ENCODE peak calls at places on chromosomes 4 and X, in five cellular contexts. One of them, this sample, is unnamed.

GRCh38 chr4:105455998-105456397 is 17.9 kb downstream of the PPA2 start:
- DNase-seq in body of pancreas: no peak
- DNase-seq in CD8-positive, alpha-beta memory T cell: no peak
- DNase-seq in CD8-positive, alpha-beta T cell: no peak
- DNase-seq in GM23248: no peak
- DNase-seq in this sample: no peak

GRCh38 chrX:9804444-9804843 is 18.2 kb downstream of the SHROOM2 start:
- DNase-seq in body of pancreas: no peak
- DNase-seq in CD8-positive, alpha-beta T cell: no peak
- DNase-seq in GM23248: no peak
- DNase-seq in CD8-positive, alpha-beta memory T cell: no peak
- DNase-seq in this sample: no peak

GRCh38 chr4:51885371-51885770 is 42.4 kb downstream of the DCUN1D4 start:
- DNase-seq in body of pancreas: no peak
- DNase-seq in CD8-positive, alpha-beta memory T cell: no peak
- DNase-seq in CD8-positive, alpha-beta T cell: no peak
- DNase-seq in GM23248: peak
- DNase-seq in this sample: peak

GRCh38 chrX:149630681-149631292 is 805 bp downstream of the TMEM185A start:
- DNase-seq in CD8-positive, alpha-beta T cell: no peak
- DNase-seq in GM23248: peak
- DNase-seq in CD8-positive, alpha-beta memory T cell: no peak
- DNase-seq in body of pancreas: no peak
- DNase-seq in this sample: peak

GRCh38 chr4:76892601-76893000 is 5.3 kb downstream of the SOWAHB start:
- DNase-seq in body of pancreas: no peak
- DNase-seq in CD8-positive, alpha-beta T cell: no peak
- DNase-seq in GM23248: peak
- DNase-seq in CD8-positive, alpha-beta memory T cell: no peak
- DNase-seq in this sample: peak

GRCh38 chr4:81736324-81736723 is 264.6 kb upstream of the RASGEF1B start:
- DNase-seq in GM23248: no peak
- DNase-seq in CD8-positive, alpha-beta memory T cell: no peak
- DNase-seq in CD8-positive, alpha-beta T cell: no peak
- DNase-seq in body of pancreas: no peak
- DNase-seq in this sample: no peak

GRCh38 chrX:41481264-41482109 is 34.3 kb downstream of the NYX start:
- DNase-seq in GM23248: peak
- DNase-seq in body of pancreas: no peak
- DNase-seq in CD8-positive, alpha-beta memory T cell: no peak
- DNase-seq in CD8-positive, alpha-beta T cell: no peak
- DNase-seq in this sample: no peak

GRCh38 chrX:13340182-13340791 is 20.4 kb upstream of the ATXN3L start:
- DNase-seq in CD8-positive, alpha-beta memory T cell: no peak
- DNase-seq in GM23248: peak
- DNase-seq in CD8-positive, alpha-beta T cell: no peak
- DNase-seq in body of pancreas: no peak
- DNase-seq in this sample: no peak

GRCh38 chr4:39541987-39542632 is 14.9 kb upstream of the UGDH start:
- DNase-seq in CD8-positive, alpha-beta memory T cell: no peak
- DNase-seq in body of pancreas: no peak
- DNase-seq in GM23248: no peak
- DNase-seq in CD8-positive, alpha-beta T cell: no peak
- DNase-seq in this sample: peak

GRCh38 chrX:133655262-133655913 is 240.1 kb upstream of the GPC4 start:
- DNase-seq in GM23248: peak
- DNase-seq in body of pancreas: no peak
- DNase-seq in CD8-positive, alpha-beta T cell: no peak
- DNase-seq in CD8-positive, alpha-beta memory T cell: no peak
- DNase-seq in this sample: no peak

GRCh38 chrX:132231587-132231986 is 12.3 kb upstream of the RAP2C start:
- DNase-seq in body of pancreas: no peak
- DNase-seq in GM23248: no peak
- DNase-seq in CD8-positive, alpha-beta memory T cell: no peak
- DNase-seq in CD8-positive, alpha-beta T cell: no peak
- DNase-seq in this sample: no peak

GRCh38 chrX:2984342-2984741 is 22.0 kb upstream of the ARSH start:
- DNase-seq in CD8-positive, alpha-beta T cell: no peak
- DNase-seq in GM23248: no peak
- DNase-seq in CD8-positive, alpha-beta memory T cell: no peak
- DNase-seq in body of pancreas: no peak
- DNase-seq in this sample: no peak

GRCh38 chr4:8820178-8821102 is 51.2 kb downstream of the HMX1 start:
- DNase-seq in CD8-positive, alpha-beta T cell: no peak
- DNase-seq in body of pancreas: no peak
- DNase-seq in GM23248: no peak
- DNase-seq in CD8-positive, alpha-beta memory T cell: no peak
- DNase-seq in this sample: no peak

GRCh38 chr4:140094701-140095420 is 59.1 kb downstream of the MAML3 start:
- DNase-seq in GM23248: no peak
- DNase-seq in CD8-positive, alpha-beta memory T cell: peak
- DNase-seq in body of pancreas: peak
- DNase-seq in CD8-positive, alpha-beta T cell: peak
- DNase-seq in this sample: no peak

GRCh38 chr4:48899950-48900349 is 6.6 kb downstream of the OCIAD2 start:
- DNase-seq in CD8-positive, alpha-beta memory T cell: no peak
- DNase-seq in CD8-positive, alpha-beta T cell: no peak
- DNase-seq in body of pancreas: no peak
- DNase-seq in GM23248: no peak
- DNase-seq in this sample: no peak

GRCh38 chr4:48970471-48970921 is 15.6 kb upstream of the CWH43 start:
- DNase-seq in CD8-positive, alpha-beta T cell: no peak
- DNase-seq in CD8-positive, alpha-beta memory T cell: no peak
- DNase-seq in body of pancreas: no peak
- DNase-seq in GM23248: peak
- DNase-seq in this sample: no peak

GRCh38 chr4:164906368-164906767 is 29.4 kb downstream of the APELA start:
- DNase-seq in CD8-positive, alpha-beta memory T cell: no peak
- DNase-seq in GM23248: no peak
- DNase-seq in CD8-positive, alpha-beta T cell: no peak
- DNase-seq in body of pancreas: no peak
- DNase-seq in this sample: no peak

GRCh38 chrX:47311857-47312774 is 58.3 kb upstream of the ZNF157 start:
- DNase-seq in CD8-positive, alpha-beta memory T cell: peak
- DNase-seq in CD8-positive, alpha-beta T cell: peak
- DNase-seq in GM23248: peak
- DNase-seq in body of pancreas: peak
- DNase-seq in this sample: peak

GRCh38 chr4:6179362-6179761 is 21.0 kb downstream of the JAKMIP1 start:
- DNase-seq in CD8-positive, alpha-beta memory T cell: peak
- DNase-seq in body of pancreas: no peak
- DNase-seq in GM23248: no peak
- DNase-seq in CD8-positive, alpha-beta T cell: peak
- DNase-seq in this sample: no peak

DNA sequence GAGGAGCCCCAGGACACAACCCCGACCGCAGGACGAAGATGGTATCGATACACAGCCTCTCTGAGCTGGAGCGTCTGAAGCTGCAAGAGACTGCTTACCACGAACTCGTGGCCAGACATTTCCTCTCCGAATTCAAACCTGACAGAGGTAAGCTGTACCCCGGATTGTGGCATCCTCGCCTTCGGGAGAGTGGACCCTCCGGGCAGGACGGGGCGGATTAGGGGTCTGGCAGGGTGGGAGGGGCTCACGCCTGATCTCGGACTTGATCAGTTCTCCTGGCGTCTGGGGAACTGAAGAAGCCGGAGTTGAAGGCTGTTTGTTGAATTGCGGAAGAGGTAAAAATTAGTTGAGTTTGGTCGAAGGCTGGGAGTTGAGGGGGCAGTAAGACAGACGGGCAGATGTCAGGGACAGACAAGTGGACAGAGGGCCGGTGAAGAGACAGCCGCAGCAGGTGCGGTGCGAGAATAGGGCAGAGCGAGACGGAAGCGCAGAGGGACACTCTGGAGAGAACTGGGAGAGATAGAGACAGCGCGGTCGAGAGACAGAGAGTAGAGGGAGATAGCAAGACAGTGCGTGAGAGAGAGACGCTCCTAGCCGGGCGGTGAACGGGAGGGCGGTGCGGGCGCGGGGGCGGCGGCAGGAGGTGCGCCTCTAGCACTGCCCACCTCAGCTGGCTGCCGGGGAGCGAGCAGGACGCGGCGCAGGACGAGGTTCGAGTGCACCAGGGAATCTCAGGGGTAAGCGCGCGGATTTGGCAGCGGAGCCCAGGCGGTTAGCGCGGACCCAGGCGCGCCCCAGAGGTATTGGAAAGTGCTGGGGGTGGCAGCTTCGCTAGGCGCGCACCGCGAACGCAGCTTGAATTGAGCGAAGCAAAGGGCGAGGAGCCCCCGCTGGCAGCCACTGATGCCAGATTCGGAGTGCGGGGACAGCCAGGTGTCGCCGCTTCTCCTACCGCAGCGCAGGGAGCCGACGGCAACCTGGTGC is 23.9 kb downstream of the ARHGAP36 start:
- DNase-seq in CD8-positive, alpha-beta T cell: no peak
- DNase-seq in GM23248: no peak
- DNase-seq in body of pancreas: no peak
- DNase-seq in CD8-positive, alpha-beta memory T cell: no peak
- DNase-seq in this sample: no peak
- H3K4me3 ChIP-seq in CD8-positive, alpha-beta T cell: no peak
- H3K4me3 ChIP-seq in GM23248: no peak
- H3K4me3 ChIP-seq in body of pancreas: no peak
- H3K4me3 ChIP-seq in CD8-positive, alpha-beta memory T cell: no peak
- H3K4me3 ChIP-seq in this sample: no peak

DNA sequence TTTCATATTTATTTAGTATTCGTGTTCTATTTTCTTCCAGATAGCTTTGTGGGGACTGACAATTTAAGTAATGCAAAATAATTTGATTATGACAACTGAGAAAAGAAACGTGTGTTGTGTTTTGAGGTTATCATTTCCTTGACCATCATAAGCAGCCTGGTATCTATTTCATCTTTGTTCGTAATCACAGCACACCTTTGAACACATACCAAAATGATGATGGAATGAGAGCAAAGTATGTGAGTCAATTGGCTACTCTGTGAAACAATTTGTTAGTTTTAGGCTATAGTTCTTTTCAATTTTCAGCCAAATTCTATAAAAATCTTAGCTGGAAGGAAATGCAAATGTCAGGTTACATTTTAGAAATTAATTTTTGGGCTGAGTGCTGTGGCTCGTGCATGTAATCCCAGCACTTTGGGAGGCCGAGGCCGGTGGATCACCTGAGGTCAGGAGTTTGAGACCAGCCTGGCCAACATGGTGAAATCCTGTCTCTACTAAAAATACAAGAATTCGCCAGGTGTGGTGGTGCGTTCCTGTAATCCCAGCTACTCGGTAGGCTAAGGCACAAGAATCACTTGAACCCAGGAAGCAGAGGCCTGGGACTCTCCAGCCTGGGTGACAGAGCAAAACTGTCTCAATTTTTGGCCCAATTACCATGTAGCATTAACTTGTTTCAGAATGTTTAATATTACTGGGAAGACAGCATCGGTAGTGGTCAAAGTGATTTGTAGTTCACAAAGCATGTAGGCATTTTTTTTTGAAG is 1.1 kb upstream of the DUSP21 start:
- DNase-seq in CD8-positive, alpha-beta memory T cell: no peak
- DNase-seq in GM23248: no peak
- DNase-seq in body of pancreas: no peak
- DNase-seq in CD8-positive, alpha-beta T cell: no peak
- DNase-seq in this sample: peak
- H3K27ac ChIP-seq in CD8-positive, alpha-beta memory T cell: peak
- H3K27ac ChIP-seq in GM23248: no peak
- H3K27ac ChIP-seq in body of pancreas: no peak
- H3K27ac ChIP-seq in CD8-positive, alpha-beta T cell: no peak
- H3K27ac ChIP-seq in this sample: no peak

GRCh38 chr4:11189756-11190155 is 238.9 kb downstream of the HS3ST1 start:
- DNase-seq in GM23248: no peak
- DNase-seq in CD8-positive, alpha-beta T cell: no peak
- DNase-seq in body of pancreas: no peak
- DNase-seq in CD8-positive, alpha-beta memory T cell: no peak
- DNase-seq in this sample: no peak

GRCh38 chr4:11197942-11198341 is 230.8 kb downstream of the HS3ST1 start:
- DNase-seq in CD8-positive, alpha-beta T cell: no peak
- DNase-seq in GM23248: no peak
- DNase-seq in body of pancreas: no peak
- DNase-seq in CD8-positive, alpha-beta memory T cell: no peak
- DNase-seq in this sample: no peak

GRCh38 chr4:11198516-11199305 is 230.0 kb downstream of the HS3ST1 start:
- DNase-seq in CD8-positive, alpha-beta T cell: no peak
- DNase-seq in body of pancreas: no peak
- DNase-seq in GM23248: no peak
- DNase-seq in CD8-positive, alpha-beta memory T cell: no peak
- DNase-seq in this sample: no peak

DNA sequence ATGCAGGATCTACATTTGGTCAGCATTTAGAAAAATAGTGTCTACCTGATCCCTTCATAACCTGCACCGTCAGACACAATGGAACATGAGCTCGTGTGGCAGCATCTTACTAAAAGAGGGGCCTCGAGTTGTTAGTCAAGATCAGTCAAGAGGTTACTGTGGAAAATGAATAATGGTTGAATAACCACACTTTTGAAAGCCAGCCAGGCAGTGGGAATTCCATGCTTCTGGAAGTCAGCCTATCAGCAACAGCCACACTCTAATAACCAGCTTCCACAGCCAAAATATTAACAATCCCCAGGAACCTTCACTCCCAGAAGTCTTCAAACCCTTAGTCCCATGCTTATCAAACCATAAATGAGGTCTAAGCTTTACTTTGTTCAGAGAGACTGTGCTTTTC is 234.3 kb downstream of the HS3ST1 start:
- DNase-seq in GM23248: no peak
- DNase-seq in CD8-positive, alpha-beta T cell: no peak
- DNase-seq in CD8-positive, alpha-beta memory T cell: no peak
- DNase-seq in body of pancreas: no peak
- DNase-seq in this sample: no peak
- H3K4me3 ChIP-seq in GM23248: no peak
- H3K4me3 ChIP-seq in CD8-positive, alpha-beta T cell: no peak
- H3K4me3 ChIP-seq in CD8-positive, alpha-beta memory T cell: no peak
- H3K4me3 ChIP-seq in body of pancreas: no peak
- H3K4me3 ChIP-seq in this sample: no peak

GRCh38 chr4:150126880-150127236 is 48.6 kb downstream of the DCLK2 start:
- DNase-seq in body of pancreas: no peak
- DNase-seq in GM23248: peak
- DNase-seq in CD8-positive, alpha-beta T cell: no peak
- DNase-seq in CD8-positive, alpha-beta memory T cell: no peak
- DNase-seq in this sample: no peak

GRCh38 chr4:150131581-150132228 is 53.5 kb downstream of the DCLK2 start:
- DNase-seq in CD8-positive, alpha-beta memory T cell: no peak
- DNase-seq in CD8-positive, alpha-beta T cell: no peak
- DNase-seq in GM23248: peak
- DNase-seq in body of pancreas: no peak
- DNase-seq in this sample: no peak

GRCh38 chr4:150127757-150128156 is 49.5 kb downstream of the DCLK2 start:
- DNase-seq in CD8-positive, alpha-beta memory T cell: no peak
- DNase-seq in CD8-positive, alpha-beta T cell: no peak
- DNase-seq in body of pancreas: no peak
- DNase-seq in GM23248: no peak
- DNase-seq in this sample: no peak

GRCh38 chr4:150133605-150134004 is 55.4 kb downstream of the DCLK2 start:
- DNase-seq in CD8-positive, alpha-beta memory T cell: no peak
- DNase-seq in GM23248: no peak
- DNase-seq in CD8-positive, alpha-beta T cell: no peak
- DNase-seq in body of pancreas: no peak
- DNase-seq in this sample: no peak

DNA sequence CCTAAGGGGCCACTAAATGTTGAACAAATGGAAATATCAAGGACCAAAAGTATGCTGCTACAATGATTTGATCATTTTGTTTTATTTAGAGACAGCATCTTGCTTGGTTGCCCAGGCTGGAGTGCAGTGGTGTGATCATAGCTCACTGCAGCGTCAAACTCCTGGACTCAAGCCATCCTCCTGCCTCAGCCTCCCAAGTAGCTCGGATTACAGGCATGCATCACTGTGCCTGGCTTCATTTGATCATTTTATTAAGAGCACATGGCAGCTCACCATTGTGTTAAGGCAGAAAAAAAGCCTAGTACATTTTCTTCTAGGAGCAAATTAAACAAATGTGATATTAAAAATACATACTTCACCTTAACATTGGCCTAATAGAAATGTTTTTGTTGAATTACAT is 52.7 kb downstream of the DCLK2 start:
- DNase-seq in GM23248: peak
- DNase-seq in CD8-positive, alpha-beta memory T cell: no peak
- DNase-seq in CD8-positive, alpha-beta T cell: no peak
- DNase-seq in body of pancreas: no peak
- DNase-seq in this sample: no peak
- H3K27ac ChIP-seq in GM23248: peak
- H3K27ac ChIP-seq in CD8-positive, alpha-beta memory T cell: no peak
- H3K27ac ChIP-seq in CD8-positive, alpha-beta T cell: no peak
- H3K27ac ChIP-seq in body of pancreas: no peak
- H3K27ac ChIP-seq in this sample: no peak

This sample was measured in small intestine.